ENCODE peak calls at places on chromosomes 11 and 22, in nine cellular contexts. S is heart right ventricle; G is Peyer's patch; P is CD4-positive, CD25-positive, alpha-beta regulatory T cell; W is transverse colon; K is SK-N-SH; D is body of pancreas; T is effector memory CD4-positive, alpha-beta T cell; H is ovary. X is an unnamed sample. For H3K4me1, the result is how much of the 10 kb centered on the place peaks cover.

GRCh38 chr11:26931881-26932280 is 62.0 kb upstream of the FIBIN start:
- DNase-seq in W (no peak), G (no peak), T (no peak), S (no peak), D (no peak), H (no peak), K (no peak), P (no peak), X (no peak)

GRCh38 chr11:113874920-113875413 is 405 bp downstream of the USP28 start:
- DNase-seq in G (no peak), W (no peak), P (peak), K (peak), T (no peak), S (no peak), D (no peak), H (no peak), X (no peak)

GRCh38 chr22:50269573-50270301 is 443 bp downstream of the MAPK11 start:
- DNase-seq in S (peak), D (no peak), G (no peak), K (peak), H (peak), W (no peak), T (peak), P (no peak), X (no peak)

GRCh38 chr11:8671651-8672062 is 10.8 kb downstream of the TRIM66 start:
- DNase-seq in S (peak), T (no peak), W (no peak), D (peak), G (no peak), K (no peak), H (no peak), P (no peak), X (no peak)

GRCh38 chr11:30360741-30361140 is 37.8 kb downstream of the ARL14EP start:
- DNase-seq in S (no peak), G (no peak), D (no peak), W (no peak), H (no peak), K (no peak), P (no peak), T (no peak), X (no peak)

GRCh38 chr11:12354750-12355545 is 22.4 kb upstream of the PARVA start:
- DNase-seq in T (no peak), S (no peak), D (no peak), P (no peak), K (no peak), G (no peak), H (no peak), W (peak), X (no peak)

GRCh38 chr11:13238879-13239514 is 38.6 kb upstream of the BMAL1 start:
- DNase-seq in W (peak), H (no peak), S (peak), K (peak), P (peak), D (peak), G (no peak), T (peak), X (peak)

GRCh38 chr11:12084191-12084717 is 26.1 kb upstream of the MICAL2 start:
- DNase-seq in K (no peak), T (no peak), P (no peak), G (no peak), H (no peak), S (no peak), W (no peak), D (no peak), X (no peak)

GRCh38 chr11:111715142-111715816 is 50.9 kb downstream of the PPP2R1B start:
- DNase-seq in T (no peak), P (no peak), S (no peak), H (no peak), K (no peak), G (no peak), D (no peak), W (no peak), X (no peak)

GRCh38 chr11:113114452-113115027 is 153.3 kb downstream of the NCAM1 start:
- DNase-seq in H (peak), D (peak), K (peak), P (no peak), T (no peak), W (peak), G (no peak), S (peak), X (no peak)

GRCh38 chr11:426851-427250 is 12.1 kb upstream of the SIGIRR start:
- DNase-seq in S (no peak), T (no peak), H (no peak), P (no peak), W (no peak), K (no peak), G (no peak), D (no peak), X (no peak)

GRCh38 chr22:50720861-50721844 is 16.9 kb upstream of the ACR start:
- DNase-seq in W (no peak), D (no peak), K (peak), S (no peak), G (no peak), P (no peak), T (no peak), H (no peak), X (no peak)

GRCh38 chr11:27934830-27935145 is 173.2 kb downstream of the KIF18A start:
- DNase-seq in H (no peak), P (no peak), D (no peak), W (no peak), K (peak), S (no peak), T (no peak), G (no peak), X (no peak)

GRCh38 chr11:128879817-128880216 is 11.3 kb upstream of the KCNJ5 start:
- DNase-seq in D (no peak), P (no peak), S (no peak), K (no peak), G (no peak), T (no peak), H (no peak), W (no peak), X (no peak)

GRCh38 chr11:12430912-12431311 is 53.5 kb downstream of the PARVA start:
- DNase-seq in G (no peak), P (no peak), W (peak), D (peak), H (peak), K (no peak), T (no peak), S (peak), X (no peak)

GRCh38 chr11:13495929-13496328 is at the start of gene PTH:
- DNase-seq in W (no peak), T (no peak), G (no peak), D (no peak), P (no peak), K (no peak), S (no peak), H (no peak), X (no peak)

GRCh38 chr11:46520971-46521745 is 72.7 kb downstream of the AMBRA1 start:
- DNase-seq in G (no peak), T (no peak), P (no peak), K (no peak), D (no peak), S (no peak), H (no peak), W (no peak), X (no peak)

GRCh38 chr22:25453557-25453956 is 110.9 kb upstream of the GRK3 start:
- DNase-seq in W (no peak), P (no peak), G (no peak), K (no peak), H (no peak), S (no peak), D (no peak), T (no peak), X (no peak)

GRCh38 chr11:47980907-47981621 is 705 bp downstream of the PTPRJ start:
- DNase-seq in H (peak), G (peak), D (peak), S (peak), K (peak), T (no peak), P (no peak), W (peak), X (peak)

GRCh38 chr11:2342557-2342956 is 34.6 kb upstream of the CD81 start:
- DNase-seq in W (no peak), K (no peak), H (no peak), D (no peak), P (no peak), S (no peak), G (no peak), T (no peak), X (no peak)

GRCh38 chr11:126104420-126104819 is 41.8 kb upstream of the CDON start:
- DNase-seq in K (no peak), G (no peak), H (no peak), T (no peak), W (no peak), S (no peak), D (no peak), P (no peak), X (no peak)

GRCh38 chr11:122197055-122197987 is 81.3 kb upstream of the BLID start:
- DNase-seq in H (no peak), D (no peak), W (no peak), T (no peak), P (no peak), G (no peak), K (no peak), S (peak), X (no peak)

DNA sequence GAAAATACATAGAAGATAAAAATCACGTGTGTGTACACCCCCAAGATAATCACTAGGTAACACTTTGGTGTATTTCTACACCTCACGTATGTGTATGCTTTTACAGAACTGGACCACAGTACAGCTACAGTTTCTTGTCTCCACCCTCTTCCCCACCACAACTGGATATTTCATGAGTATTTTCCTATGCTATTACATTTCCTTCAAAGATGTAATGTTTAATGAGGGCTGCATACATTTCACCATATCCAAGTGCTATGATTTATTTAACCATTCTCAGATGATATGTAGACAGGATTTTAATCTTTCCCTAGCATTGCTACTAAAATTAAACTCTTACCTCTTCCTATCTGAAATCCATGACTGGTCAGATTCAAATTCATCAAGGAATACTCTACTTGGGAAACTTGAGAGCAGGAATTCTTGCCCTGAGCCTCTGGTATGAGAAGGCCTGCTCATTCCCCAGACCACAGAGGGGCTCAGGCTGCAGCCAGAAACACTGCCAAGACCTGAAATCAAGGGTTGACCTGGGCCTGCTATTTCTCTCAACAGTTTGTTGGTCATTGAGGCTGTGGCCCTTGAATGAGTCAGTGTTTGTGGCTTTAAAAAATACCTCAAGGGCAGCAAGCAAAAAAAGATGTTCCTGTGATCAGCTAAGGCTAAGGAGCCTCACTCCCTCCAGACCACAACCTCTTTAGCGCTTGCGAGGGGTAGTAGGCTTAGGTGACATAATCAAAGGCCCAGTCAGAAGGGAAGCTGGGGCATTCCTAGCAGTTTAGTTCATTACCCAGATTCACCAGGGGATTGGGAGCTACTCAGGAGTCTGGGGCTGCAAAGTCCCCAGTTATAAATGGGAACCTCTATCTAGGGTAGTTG is 55.5 kb downstream of the ABTB2 start:
- DNase-seq in W (no peak), S (no peak), G (no peak), D (no peak), H (no peak), K (no peak), P (no peak), T (no peak), X (no peak)
- H3K27ac ChIP-seq in W (no peak), S (peak), G (no peak), D (no peak), H (no peak), K (peak), P (no peak), T (no peak), X (no peak)

GRCh38 chr11:75148436-75148983 is 2.4 kb upstream of the SLCO2B1 start:
- DNase-seq in D (no peak), S (no peak), G (no peak), P (no peak), K (no peak), T (no peak), H (no peak), W (no peak), X (no peak)

GRCh38 chr11:75152090-75152489 is 1.2 kb downstream of the SLCO2B1 start:
- DNase-seq in D (peak), K (no peak), P (no peak), H (no peak), W (no peak), G (no peak), S (no peak), T (no peak), X (no peak)

GRCh38 chr11:75151346-75152047 is 590 bp downstream of the SLCO2B1 start:
- DNase-seq in H (no peak), K (no peak), S (no peak), W (peak), G (peak), T (no peak), D (peak), P (no peak), X (no peak)

GRCh38 chr11:75150879-75151278 is at the start of gene SLCO2B1:
- DNase-seq in D (peak), T (no peak), G (peak), P (no peak), H (no peak), S (no peak), K (no peak), W (peak), X (no peak)

DNA sequence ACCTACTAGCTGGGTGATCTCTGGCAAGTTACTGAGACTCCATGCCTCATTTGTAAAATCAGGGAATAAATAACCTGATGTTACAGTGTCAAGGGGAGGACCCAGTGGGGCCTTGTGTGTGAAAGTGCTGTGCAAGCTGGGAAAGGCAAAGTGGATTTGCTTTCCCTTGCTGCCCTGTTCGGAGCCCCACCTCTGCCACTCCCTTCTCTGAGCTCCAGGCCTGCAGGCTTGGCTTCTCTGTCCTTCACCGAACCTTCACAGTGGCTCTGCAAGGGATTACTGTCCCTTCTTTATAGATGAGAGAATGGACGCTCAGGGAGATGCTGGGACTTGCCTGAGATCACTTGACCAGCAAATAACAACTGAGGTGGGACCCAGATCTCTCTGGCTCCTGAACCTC is 828 bp upstream of the SLCO2B1 start:
- DNase-seq in G (no peak), W (peak), T (no peak), S (no peak), K (no peak), P (no peak), D (no peak), H (no peak), X (no peak)
- H3K4me1 ChIP-seq in G (under half), W (under half), T (under half), S (half or more), K (under half), P (under half), D (half or more), H (under half), X (under half)

DNA sequence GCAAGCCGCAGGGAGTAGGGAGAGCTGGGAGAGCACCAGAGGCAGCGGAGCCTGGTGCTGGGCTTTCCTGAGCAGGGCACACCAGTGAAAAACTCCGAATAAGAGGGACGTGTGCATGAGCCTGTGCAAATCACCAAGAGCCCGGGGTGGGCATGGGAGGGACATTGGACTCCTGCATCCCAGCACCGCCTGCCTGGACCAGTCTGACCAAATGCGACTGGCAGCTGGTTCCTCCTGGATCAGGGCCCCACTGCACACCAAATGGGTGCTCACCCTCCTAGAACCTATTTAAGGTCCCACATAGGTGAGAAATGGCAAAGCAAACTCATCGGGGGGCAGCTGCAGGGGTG is 3.1 kb downstream of the PPM1F start:
- DNase-seq in D (no peak), T (no peak), K (no peak), S (no peak), H (peak), W (no peak), G (no peak), P (no peak), X (no peak)
- H3K4me3 ChIP-seq in D (no peak), T (no peak), K (no peak), S (no peak), H (no peak), W (no peak), G (no peak), P (no peak), X (no peak)

GRCh38 chr11:68893282-68893681 is 10.3 kb downstream of the MRPL21 start:
- DNase-seq in S (no peak), G (no peak), H (no peak), W (no peak), K (no peak), D (no peak), P (no peak), T (no peak), X (no peak)
- H3K27ac ChIP-seq in S (no peak), G (no peak), H (no peak), W (no peak), K (no peak), D (no peak), P (no peak), T (no peak), X (no peak)

DNA sequence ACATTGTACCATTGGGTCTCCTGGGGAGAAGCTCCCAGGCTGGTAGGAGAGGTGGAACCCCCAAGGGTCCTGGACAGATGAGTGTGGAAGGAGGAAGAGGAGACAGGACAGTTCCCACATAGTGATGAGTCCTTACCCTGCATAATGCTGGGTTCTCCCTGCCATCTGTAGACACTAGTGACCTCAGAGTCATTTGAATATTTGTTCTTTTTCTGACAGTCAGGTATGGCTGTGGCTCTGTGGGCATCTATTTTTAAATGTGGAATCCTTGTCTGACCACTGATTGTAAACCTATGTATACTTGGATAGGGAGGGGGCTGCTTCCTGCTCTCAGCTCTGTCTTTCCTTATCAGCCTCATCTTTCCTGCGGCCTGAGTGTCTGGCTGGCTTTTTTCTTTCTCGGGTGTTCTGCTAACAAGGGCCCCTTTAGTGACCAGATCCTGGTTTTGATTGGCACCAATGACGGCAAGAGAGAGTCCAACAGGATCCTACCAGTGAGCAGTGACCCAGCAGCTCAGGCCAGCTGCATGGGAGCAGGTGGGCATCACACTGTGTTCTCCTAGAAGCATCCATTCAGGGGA is 2.6 kb upstream of the SLC5A1 start:
- DNase-seq in T (no peak), H (no peak), K (peak), S (no peak), D (no peak), P (no peak), W (no peak), G (no peak), X (no peak)
- H3K4me1 ChIP-seq in T (under half), H (under half), K (under half), S (under half), D (under half), P (under half), W (under half), G (under half), X (under half)

GRCh38 chr22:30881361-30882180 is 87.0 kb downstream of the MORC2 start:
- DNase-seq in P (no peak), G (peak), H (no peak), K (peak), S (peak), D (peak), W (no peak), T (no peak), X (no peak)
- H3K4me3 ChIP-seq in P (no peak), G (no peak), H (no peak), K (no peak), S (no peak), D (no peak), W (no peak), T (no peak), X (no peak)

GRCh38 chr11:123536690-123537437 is 106.8 kb downstream of the GRAMD1B start:
- DNase-seq in H (no peak), D (no peak), T (no peak), G (no peak), K (no peak), P (no peak), S (peak), W (no peak), X (no peak)

GRCh38 chr11:123532131-123532530 is 102.1 kb downstream of the GRAMD1B start:
- DNase-seq in H (no peak), D (no peak), P (no peak), T (no peak), G (no peak), K (no peak), W (no peak), S (no peak), X (no peak)

GRCh38 chr11:123535401-123535800 is 105.3 kb downstream of the GRAMD1B start:
- DNase-seq in S (no peak), H (no peak), G (no peak), P (no peak), K (no peak), D (no peak), T (no peak), W (no peak), X (no peak)

GRCh38 chr11:123537726-123538125 is 107.7 kb downstream of the GRAMD1B start:
- DNase-seq in D (no peak), P (no peak), G (no peak), K (no peak), S (no peak), W (no peak), H (no peak), T (no peak), X (no peak)
- H3K27ac ChIP-seq in D (no peak), P (no peak), G (no peak), K (no peak), S (no peak), W (no peak), H (no peak), T (no peak), X (no peak)

DNA sequence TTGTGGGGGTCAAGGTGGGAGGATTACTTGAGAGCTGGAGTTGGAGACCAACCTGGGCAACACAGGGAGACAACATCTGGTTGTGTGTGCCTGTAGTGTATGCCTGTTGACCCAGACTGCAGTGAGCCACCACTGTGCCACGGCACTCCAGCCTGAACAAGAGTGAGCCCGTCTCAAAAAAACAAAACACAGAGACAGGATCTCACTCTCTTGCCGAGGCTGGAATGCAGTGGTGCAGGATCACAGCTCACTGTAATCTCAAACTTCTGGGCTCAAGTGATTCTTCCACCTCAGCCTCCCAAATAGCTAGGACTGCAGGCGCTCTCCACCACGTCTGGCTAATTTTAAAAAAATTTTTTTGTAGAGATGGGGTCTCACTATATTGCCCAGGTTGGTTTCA is 112.5 kb downstream of the SGSM3 start:
- DNase-seq in T (no peak), W (no peak), D (no peak), G (no peak), S (no peak), K (no peak), P (no peak), H (no peak), X (no peak)
- H3K4me1 ChIP-seq in T (under half), W (under half), D (under half), G (under half), S (half or more), K (under half), P (under half), H (under half), X (under half)

GRCh38 chr11:77114089-77114463 is 11.4 kb downstream of the OMP start:
- DNase-seq in W (no peak), P (no peak), K (no peak), S (no peak), H (no peak), D (no peak), T (no peak), G (no peak), X (no peak)
- H3K4me3 ChIP-seq in W (no peak), P (no peak), K (no peak), S (no peak), H (no peak), D (no peak), T (no peak), G (no peak), X (no peak)

GRCh38 chr22:40485813-40486610 is 115.6 kb downstream of the SGSM3 start:
- DNase-seq in D (peak), S (no peak), H (no peak), K (no peak), T (no peak), G (no peak), P (no peak), W (no peak), X (no peak)
- H3K27ac ChIP-seq in D (no peak), S (no peak), H (no peak), K (peak), T (no peak), G (no peak), P (no peak), W (no peak), X (no peak)

X was measured in CD4-positive, alpha-beta memory T cell.